ENCODE peak calls at places on chromosomes 11 and 22, in six cellular contexts. D is fibroblast of pulmonary artery; Y is stimulated activated CD8-positive, alpha-beta memory T cell treated with anti-CD3 and anti-CD28 coated beads, Interleukin-7, amount 100 ng/mL, for 4 hours; C is stimulated activated naive CD8-positive, alpha-beta T cell treated with anti-CD3 and anti-CD28 coated beads, Interleukin-15, Interleukin-2, amounts not matched to agents 100 U/mL and 50 U/mL, for 24 hours; L is CD8-positive, alpha-beta T cell; B is ascending aorta. A is an unnamed sample.

GRCh38 chr22:35728639-35729308 is 11.1 kb downstream of the APOL5 start:
- DNase-seq in D (no peak), Y (no peak), C (no peak), L (no peak), B (no peak), A (no peak)

GRCh38 chr22:49448546-49448945 is 379.1 kb downstream of the BRD1 start:
- DNase-seq in D (no peak), Y (no peak), C (no peak), L (no peak), B (no peak), A (no peak)

GRCh38 chr22:28187612-28188011 is 268.6 kb upstream of the PITPNB start:
- DNase-seq in D (no peak), Y (no peak), C (no peak), L (no peak), B (no peak), A (no peak)

GRCh38 chr22:37169412-37169811 is 18.6 kb downstream of the C1QTNF6 start:
- DNase-seq in D (no peak), Y (no peak), C (no peak), L (no peak), B (no peak), A (no peak)

GRCh38 chr11:120090411-120090810 is 47.5 kb downstream of the TRIM29 start:
- DNase-seq in D (no peak), Y (no peak), C (no peak), L (no peak), B (no peak), A (no peak)

GRCh38 chr22:42856179-42856864 is 751 bp downstream of the ARFGAP3 start:
- DNase-seq in D (no peak), Y (peak), C (peak), L (no peak), B (peak), A (peak)

GRCh38 chr11:64580387-64580786 is 10.6 kb upstream of the SLC22A12 start:
- DNase-seq in D (no peak), Y (no peak), C (no peak), L (no peak), B (no peak), A (no peak)

GRCh38 chr11:78532991-78533861 is 41.4 kb downstream of the NARS2 start:
- DNase-seq in D (no peak), Y (no peak), C (no peak), L (no peak), B (no peak), A (no peak)

GRCh38 chr11:44149651-44150050 is 54.2 kb downstream of the EXT2 start:
- DNase-seq in D (peak), Y (no peak), C (no peak), L (no peak), B (no peak), A (no peak)

GRCh38 chr22:19079691-19080090 is 42.5 kb downstream of the DGCR2 start:
- DNase-seq in D (no peak), Y (no peak), C (no peak), L (no peak), B (no peak), A (no peak)

GRCh38 chr11:129143335-129143734 is 48.8 kb downstream of the ARHGAP32 start:
- DNase-seq in D (peak), Y (no peak), C (no peak), L (no peak), B (peak), A (no peak)

GRCh38 chr11:11782532-11783110 is 59.2 kb upstream of the USP47 start:
- DNase-seq in D (no peak), Y (no peak), C (no peak), L (no peak), B (no peak), A (no peak)

GRCh38 chr11:65382804-65383368 is 440 bp upstream of the SLC25A45 start:
- DNase-seq in D (no peak), Y (no peak), C (peak), L (no peak), B (no peak), A (no peak)

GRCh38 chr11:36308577-36308976 is 12.5 kb downstream of the PRR5L start:
- DNase-seq in D (no peak), Y (no peak), C (no peak), L (no peak), B (no peak), A (no peak)

GRCh38 chr22:43198936-43199335 is 12.0 kb upstream of the TTLL12 start:
- DNase-seq in D (no peak), Y (no peak), C (no peak), L (no peak), B (no peak), A (no peak)

GRCh38 chr22:24474221-24474620 is 20.9 kb upstream of the UPB1 start:
- DNase-seq in D (peak), Y (no peak), C (no peak), L (no peak), B (no peak), A (no peak)

A was measured in DND-41.